ENCODE peak calls at places on chromosomes 13 and 19, in four cellular contexts. I, K, Y and T are unnamed samples.

GRCh38 chr13:94362411-94362909 is 117.0 kb downstream of the DCT start:
- DNase-seq in I (no peak), K (peak), Y (peak), T (peak)

GRCh38 chr13:35729926-35730627 is 253.6 kb upstream of the MAB21L1 start:
- DNase-seq in I (peak), K (no peak), Y (no peak), T (no peak)

GRCh38 chr13:41117859-41118258 is 14.7 kb downstream of the KBTBD6 start:
- DNase-seq in I (no peak), K (no peak), Y (no peak), T (no peak)

GRCh38 chr13:27607125-27607524 is 13.2 kb downstream of the LNX2 start:
- DNase-seq in I (no peak), K (peak), Y (no peak), T (no peak)

GRCh38 chr19:48102870-48103751 is 7.5 kb downstream of the PLA2G4C start:
- DNase-seq in I (no peak), K (peak), Y (no peak), T (no peak)

GRCh38 chr13:44364601-44365000 is 9.0 kb upstream of the SERP2 start:
- DNase-seq in I (no peak), K (no peak), Y (no peak), T (no peak)

GRCh38 chr13:44906758-44907157 is 82.5 kb downstream of the NUFIP1 start:
- DNase-seq in I (no peak), K (no peak), Y (peak), T (no peak)

GRCh38 chr13:81540777-81541176 is 1199.9 kb upstream of the SPRY2 start:
- DNase-seq in I (no peak), K (peak), Y (no peak), T (no peak)

GRCh38 chr13:96844195-96844594 is 150.1 kb downstream of the OXGR1 start:
- DNase-seq in I (no peak), K (no peak), Y (no peak), T (no peak)

GRCh38 chr13:24693862-24694471 is 13.8 kb downstream of the ATP12A start:
- DNase-seq in I (no peak), K (peak), Y (no peak), T (no peak)

GRCh38 chr19:41327076-41327475 is 17.1 kb downstream of the CCDC97 start:
- DNase-seq in I (no peak), K (no peak), Y (no peak), T (no peak)

GRCh38 chr19:41325947-41326706 is 16.2 kb downstream of the CCDC97 start:
- DNase-seq in I (no peak), K (no peak), Y (no peak), T (no peak)

GRCh38 chr19:41328157-41328817 is 18.3 kb downstream of the CCDC97 start:
- DNase-seq in I (no peak), K (no peak), Y (no peak), T (peak)

GRCh38 chr19:41328818-41329220 is 18.8 kb downstream of the CCDC97 start:
- DNase-seq in I (no peak), K (peak), Y (no peak), T (no peak)

DNA sequence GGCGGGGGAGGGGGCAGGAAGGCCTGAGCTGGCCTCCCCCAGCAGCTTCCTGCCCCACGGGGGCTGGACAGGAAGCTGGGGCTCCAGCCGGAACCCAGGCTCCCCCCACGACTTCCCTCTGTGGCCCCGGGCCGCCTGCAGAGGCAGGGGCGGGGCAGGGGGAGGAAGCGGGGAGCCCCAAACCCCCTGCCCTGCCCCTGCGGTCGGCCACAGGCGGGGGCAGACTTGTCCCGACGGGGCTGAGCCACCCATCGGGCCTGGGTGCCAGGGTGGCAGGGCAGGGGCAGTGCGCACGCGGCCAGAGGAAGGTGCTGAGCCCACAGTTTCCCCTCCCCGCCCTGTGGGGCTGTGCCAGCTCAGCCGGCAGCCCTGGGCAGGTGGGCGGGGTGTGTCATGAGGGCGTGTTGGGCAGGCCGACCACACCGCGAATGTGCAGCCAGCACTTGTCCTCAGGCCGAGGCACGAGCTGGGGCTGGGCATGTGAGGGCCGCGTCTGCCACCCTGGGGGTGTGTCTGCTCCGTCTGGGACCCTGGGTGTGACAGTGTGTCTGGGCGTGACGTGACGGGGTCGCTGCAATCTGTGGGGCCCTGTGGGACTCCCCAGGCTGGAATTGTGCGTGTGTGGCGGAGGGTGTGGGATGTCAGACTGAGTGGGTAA is 17.7 kb downstream of the CCDC97 start:
- DNase-seq in I (peak), K (peak), Y (no peak), T (peak)
- TF ChIP-seq POLR2A in I (no peak), K (no peak), Y (no peak), T (no peak)

GRCh38 chr19:41238244-41238643 is 19.2 kb downstream of the AXL start:
- DNase-seq in I (no peak), K (no peak), Y (no peak), T (no peak)

GRCh38 chr19:41232686-41233085 is 13.7 kb downstream of the AXL start:
- DNase-seq in I (no peak), K (no peak), Y (no peak), T (no peak)

GRCh38 chr19:41234512-41235208 is 15.6 kb downstream of the AXL start:
- DNase-seq in I (no peak), K (no peak), Y (no peak), T (no peak)

GRCh38 chr19:41233748-41234240 is 14.8 kb downstream of the AXL start:
- DNase-seq in I (no peak), K (peak), Y (no peak), T (peak)

GRCh38 chr19:41235480-41235879 is 16.5 kb downstream of the AXL start:
- DNase-seq in I (no peak), K (no peak), Y (no peak), T (no peak)
- TF ChIP-seq POLR2A in I (no peak), K (no peak), Y (no peak), T (no peak)

GRCh38 chr13:100675660-100676129 is 1.1 kb upstream of the TMTC4 start:
- DNase-seq in I (no peak), K (no peak), Y (no peak), T (no peak)

GRCh38 chr13:100674363-100674847 is at the start of gene TMTC4:
- DNase-seq in I (no peak), K (peak), Y (no peak), T (peak)

GRCh38 chr13:100673376-100673830 is 1.2 kb downstream of the TMTC4 start:
- DNase-seq in I (no peak), K (no peak), Y (no peak), T (no peak)

GRCh38 chr13:100674848-100675659 is 459 bp upstream of the TMTC4 start:
- DNase-seq in I (peak), K (peak), Y (peak), T (peak)

GRCh38 chr13:100673831-100674362 is 698 bp downstream of the TMTC4 start:
- DNase-seq in I (no peak), K (peak), Y (peak), T (peak)
- TF ChIP-seq POLR2A in I (no peak), K (peak), Y (peak), T (peak)

GRCh38 chr13:66994498-66995365 is 235.4 kb downstream of the PCDH9 start:
- DNase-seq in I (no peak), K (no peak), Y (no peak), T (no peak)

GRCh38 chr13:66992683-66993082 is 237.5 kb downstream of the PCDH9 start:
- DNase-seq in I (no peak), K (no peak), Y (no peak), T (no peak)

GRCh38 chr13:66995366-66995663 is 234.8 kb downstream of the PCDH9 start:
- DNase-seq in I (no peak), K (no peak), Y (no peak), T (no peak)

GRCh38 chr13:66994097-66994496 is 236.0 kb downstream of the PCDH9 start:
- DNase-seq in I (peak), K (no peak), Y (no peak), T (peak)

DNA sequence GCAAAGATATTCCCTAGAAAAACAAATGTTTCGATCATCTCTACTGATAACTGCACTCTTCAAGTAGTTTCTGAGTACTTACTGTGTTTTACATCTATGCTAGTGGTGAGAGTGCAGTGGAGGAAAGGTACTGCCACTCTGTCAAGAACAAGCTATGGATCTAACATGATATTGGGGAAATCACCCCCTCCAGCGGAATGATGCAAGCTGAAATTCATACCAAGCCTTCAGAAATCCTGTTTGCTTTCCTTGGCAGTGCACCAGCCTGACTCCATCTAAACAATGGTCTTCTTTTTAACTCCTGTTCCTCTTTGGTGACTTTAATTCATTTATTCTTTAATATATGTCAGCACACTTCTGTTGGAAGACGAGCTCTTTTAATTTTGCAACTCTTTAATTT is 238.0 kb downstream of the PCDH9 start:
- DNase-seq in I (no peak), K (no peak), Y (no peak), T (no peak)
- TF ChIP-seq POLR2A in I (no peak), K (no peak), Y (no peak), T (no peak)

DNA sequence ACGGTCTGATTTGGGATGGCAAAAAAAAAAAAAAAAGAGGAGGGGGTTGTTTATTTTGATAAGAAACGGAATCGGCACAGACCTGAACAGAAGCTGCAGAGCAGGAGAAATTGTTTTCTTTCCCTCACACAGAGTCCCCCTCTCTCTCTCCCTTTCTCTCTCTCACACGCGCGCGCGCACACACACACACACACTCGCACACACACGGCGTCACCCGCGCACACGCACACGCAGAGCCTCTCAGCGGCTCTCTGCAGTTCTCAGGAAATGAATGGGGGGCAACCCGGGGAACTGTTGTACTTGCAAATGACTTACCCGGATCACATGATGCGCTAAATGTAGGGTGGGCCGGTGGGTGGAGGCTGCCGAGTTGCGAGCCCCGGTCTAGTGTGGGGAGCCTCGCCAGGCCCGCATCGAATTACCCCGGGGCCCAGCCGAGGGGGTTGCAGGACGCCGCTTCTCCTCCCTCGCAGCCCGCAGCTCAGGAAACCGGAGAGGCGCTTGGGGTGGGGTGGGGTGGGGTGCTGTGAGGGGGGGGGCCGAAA is 475 bp downstream of the KLF12 start:
- DNase-seq in I (peak), K (peak), Y (peak), T (peak)
- TF ChIP-seq POLR2A in I (no peak), K (no peak), Y (peak), T (peak)

GRCh38 chr19:42132030-42132628 is at the start of gene POU2F2:
- DNase-seq in I (peak), K (peak), Y (peak), T (peak)
- TF ChIP-seq POLR2A in I (no peak), K (no peak), Y (no peak), T (no peak)